ENCODE peak calls at places on chromosomes 13 and 19, in nine cellular contexts. One of them, this sample, is unnamed.

GRCh38 chr19:41957838-41958366 is 1.2 kb downstream of the RABAC1 start:
- DNase-seq in stomach: peak
- DNase-seq in HL-60: peak
- DNase-seq in GM23338: peak
- DNase-seq in SK-N-SH: peak
- DNase-seq in HCT116: peak
- DNase-seq in upper lobe of left lung: no peak
- DNase-seq in suprapubic skin: no peak
- DNase-seq in H1: peak
- DNase-seq in this sample: no peak

GRCh38 chr19:45147835-45148676 is 12.7 kb downstream of the NKPD1 start:
- DNase-seq in stomach: no peak
- DNase-seq in HL-60: no peak
- DNase-seq in GM23338: peak
- DNase-seq in SK-N-SH: no peak
- DNase-seq in HCT116: no peak
- DNase-seq in upper lobe of left lung: no peak
- DNase-seq in suprapubic skin: no peak
- DNase-seq in H1: peak
- DNase-seq in this sample: no peak

GRCh38 chr19:10226376-10227214 is 4.5 kb downstream of the S1PR2 start:
- DNase-seq in stomach: peak
- DNase-seq in HL-60: no peak
- DNase-seq in GM23338: no peak
- DNase-seq in SK-N-SH: peak
- DNase-seq in HCT116: no peak
- DNase-seq in upper lobe of left lung: peak
- DNase-seq in suprapubic skin: peak
- DNase-seq in H1: no peak
- DNase-seq in this sample: peak

GRCh38 chr13:36764957-36765356 is 54.1 kb upstream of the RFXAP start:
- DNase-seq in stomach: no peak
- DNase-seq in HL-60: no peak
- DNase-seq in GM23338: peak
- DNase-seq in SK-N-SH: no peak
- DNase-seq in HCT116: no peak
- DNase-seq in upper lobe of left lung: no peak
- DNase-seq in suprapubic skin: no peak
- DNase-seq in H1: no peak
- DNase-seq in this sample: no peak

GRCh38 chr19:30719991-30720329 is 347.8 kb downstream of the ZNF536 start:
- DNase-seq in stomach: no peak
- DNase-seq in HL-60: no peak
- DNase-seq in GM23338: peak
- DNase-seq in SK-N-SH: peak
- DNase-seq in HCT116: no peak
- DNase-seq in upper lobe of left lung: no peak
- DNase-seq in suprapubic skin: no peak
- DNase-seq in H1: peak
- DNase-seq in this sample: no peak

GRCh38 chr13:33918199-33918932 is 100.4 kb downstream of the RFC3 start:
- DNase-seq in stomach: no peak
- DNase-seq in HL-60: peak
- DNase-seq in GM23338: no peak
- DNase-seq in SK-N-SH: no peak
- DNase-seq in HCT116: no peak
- DNase-seq in upper lobe of left lung: no peak
- DNase-seq in suprapubic skin: peak
- DNase-seq in H1: no peak
- DNase-seq in this sample: no peak

GRCh38 chr13:68304287-68304893 is 1074.3 kb upstream of the PCDH9 start:
- DNase-seq in stomach: no peak
- DNase-seq in HL-60: no peak
- DNase-seq in GM23338: peak
- DNase-seq in SK-N-SH: peak
- DNase-seq in HCT116: peak
- DNase-seq in upper lobe of left lung: no peak
- DNase-seq in suprapubic skin: no peak
- DNase-seq in H1: no peak
- DNase-seq in this sample: no peak

GRCh38 chr19:16018801-16019551 is 57.3 kb upstream of the TPM4 start:
- DNase-seq in stomach: peak
- DNase-seq in HL-60: no peak
- DNase-seq in GM23338: no peak
- DNase-seq in SK-N-SH: peak
- DNase-seq in HCT116: no peak
- DNase-seq in upper lobe of left lung: peak
- DNase-seq in suprapubic skin: no peak
- DNase-seq in H1: no peak
- DNase-seq in this sample: no peak

GRCh38 chr13:31476266-31476665 is 263.1 kb upstream of the RXFP2 start:
- DNase-seq in stomach: no peak
- DNase-seq in HL-60: no peak
- DNase-seq in GM23338: peak
- DNase-seq in SK-N-SH: peak
- DNase-seq in HCT116: no peak
- DNase-seq in upper lobe of left lung: no peak
- DNase-seq in suprapubic skin: no peak
- DNase-seq in H1: no peak
- DNase-seq in this sample: no peak

DNA sequence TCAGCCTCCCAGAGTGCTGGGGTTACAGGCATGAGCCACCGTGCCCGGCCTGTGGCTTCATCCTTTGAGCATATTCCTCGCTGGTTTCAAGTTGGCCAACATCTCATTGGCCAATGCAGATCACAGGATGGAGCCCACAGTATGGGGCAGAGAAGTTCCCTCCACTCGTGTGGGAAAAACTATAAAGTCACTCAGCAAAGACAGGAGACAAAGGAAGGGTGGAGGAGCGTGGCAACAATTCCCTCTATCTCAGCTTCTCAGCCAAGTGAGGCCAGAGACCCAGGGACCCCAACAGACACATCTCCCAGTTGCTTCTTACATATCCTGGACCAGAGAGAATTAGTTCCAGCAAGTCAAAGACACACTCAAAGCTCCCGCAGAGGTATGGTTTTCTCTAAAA is 184.6 kb upstream of the SOX1 start:
- DNase-seq in stomach: no peak
- DNase-seq in HL-60: no peak
- DNase-seq in GM23338: no peak
- DNase-seq in SK-N-SH: no peak
- DNase-seq in HCT116: no peak
- DNase-seq in upper lobe of left lung: no peak
- DNase-seq in suprapubic skin: no peak
- DNase-seq in H1: no peak
- DNase-seq in this sample: peak
- TF ChIP-seq POLR2AphosphoS5 in stomach: no peak
- TF ChIP-seq POLR2AphosphoS5 in HL-60: no peak
- TF ChIP-seq POLR2AphosphoS5 in GM23338: no peak
- TF ChIP-seq POLR2AphosphoS5 in SK-N-SH: no peak
- TF ChIP-seq POLR2AphosphoS5 in HCT116: no peak
- TF ChIP-seq POLR2AphosphoS5 in upper lobe of left lung: no peak
- TF ChIP-seq POLR2AphosphoS5 in suprapubic skin: no peak
- TF ChIP-seq POLR2AphosphoS5 in H1: no peak
- TF ChIP-seq POLR2AphosphoS5 in this sample: no peak

GRCh38 chr19:662962-663681 is at the start of gene RNF126:
- DNase-seq in stomach: peak
- DNase-seq in HL-60: peak
- DNase-seq in GM23338: peak
- DNase-seq in SK-N-SH: peak
- DNase-seq in HCT116: peak
- DNase-seq in upper lobe of left lung: peak
- DNase-seq in suprapubic skin: peak
- DNase-seq in H1: peak
- DNase-seq in this sample: peak
- H3K27ac ChIP-seq in stomach: peak
- H3K27ac ChIP-seq in HL-60: peak
- H3K27ac ChIP-seq in GM23338: no peak
- H3K27ac ChIP-seq in SK-N-SH: peak
- H3K27ac ChIP-seq in HCT116: peak
- H3K27ac ChIP-seq in upper lobe of left lung: peak
- H3K27ac ChIP-seq in suprapubic skin: peak
- H3K27ac ChIP-seq in H1: peak
- H3K27ac ChIP-seq in this sample: peak

GRCh38 chr19:23788415-23788814 is 29.7 kb upstream of the ZNF681 start:
- DNase-seq in stomach: no peak
- DNase-seq in HL-60: no peak
- DNase-seq in GM23338: no peak
- DNase-seq in SK-N-SH: no peak
- DNase-seq in HCT116: no peak
- DNase-seq in upper lobe of left lung: no peak
- DNase-seq in suprapubic skin: no peak
- DNase-seq in H1: peak
- DNase-seq in this sample: no peak
- TF ChIP-seq POLR2AphosphoS5 in stomach: no peak
- TF ChIP-seq POLR2AphosphoS5 in HL-60: no peak
- TF ChIP-seq POLR2AphosphoS5 in GM23338: no peak
- TF ChIP-seq POLR2AphosphoS5 in SK-N-SH: no peak
- TF ChIP-seq POLR2AphosphoS5 in HCT116: no peak
- TF ChIP-seq POLR2AphosphoS5 in upper lobe of left lung: no peak
- TF ChIP-seq POLR2AphosphoS5 in suprapubic skin: no peak
- TF ChIP-seq POLR2AphosphoS5 in H1: no peak
- TF ChIP-seq POLR2AphosphoS5 in this sample: no peak

DNA sequence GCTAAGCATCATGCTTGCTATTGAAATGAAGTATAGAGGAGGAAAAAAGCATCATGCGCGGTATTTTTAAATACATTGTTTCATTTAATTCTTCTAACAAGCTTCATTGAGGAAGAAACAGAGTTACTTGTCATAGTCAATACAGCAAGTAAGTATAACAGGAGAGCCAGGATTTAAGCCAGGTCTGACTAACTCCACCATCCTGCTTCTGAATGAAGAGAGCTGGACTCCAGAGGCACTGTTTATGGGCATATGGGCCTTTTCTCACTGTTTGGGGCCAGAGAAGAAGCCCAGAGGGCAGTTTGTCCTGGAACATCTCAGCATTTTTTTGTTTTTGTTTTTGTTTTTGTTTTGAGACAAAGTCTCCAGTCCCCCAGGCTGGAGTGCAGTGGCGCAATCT is 7.9 kb downstream of the SAMD4B start:
- DNase-seq in stomach: no peak
- DNase-seq in HL-60: no peak
- DNase-seq in GM23338: no peak
- DNase-seq in SK-N-SH: no peak
- DNase-seq in HCT116: no peak
- DNase-seq in upper lobe of left lung: no peak
- DNase-seq in suprapubic skin: no peak
- DNase-seq in H1: no peak
- DNase-seq in this sample: no peak
- H3K27ac ChIP-seq in stomach: no peak
- H3K27ac ChIP-seq in HL-60: no peak
- H3K27ac ChIP-seq in GM23338: no peak
- H3K27ac ChIP-seq in SK-N-SH: no peak
- H3K27ac ChIP-seq in HCT116: no peak
- H3K27ac ChIP-seq in upper lobe of left lung: no peak
- H3K27ac ChIP-seq in suprapubic skin: peak
- H3K27ac ChIP-seq in H1: no peak
- H3K27ac ChIP-seq in this sample: no peak

DNA sequence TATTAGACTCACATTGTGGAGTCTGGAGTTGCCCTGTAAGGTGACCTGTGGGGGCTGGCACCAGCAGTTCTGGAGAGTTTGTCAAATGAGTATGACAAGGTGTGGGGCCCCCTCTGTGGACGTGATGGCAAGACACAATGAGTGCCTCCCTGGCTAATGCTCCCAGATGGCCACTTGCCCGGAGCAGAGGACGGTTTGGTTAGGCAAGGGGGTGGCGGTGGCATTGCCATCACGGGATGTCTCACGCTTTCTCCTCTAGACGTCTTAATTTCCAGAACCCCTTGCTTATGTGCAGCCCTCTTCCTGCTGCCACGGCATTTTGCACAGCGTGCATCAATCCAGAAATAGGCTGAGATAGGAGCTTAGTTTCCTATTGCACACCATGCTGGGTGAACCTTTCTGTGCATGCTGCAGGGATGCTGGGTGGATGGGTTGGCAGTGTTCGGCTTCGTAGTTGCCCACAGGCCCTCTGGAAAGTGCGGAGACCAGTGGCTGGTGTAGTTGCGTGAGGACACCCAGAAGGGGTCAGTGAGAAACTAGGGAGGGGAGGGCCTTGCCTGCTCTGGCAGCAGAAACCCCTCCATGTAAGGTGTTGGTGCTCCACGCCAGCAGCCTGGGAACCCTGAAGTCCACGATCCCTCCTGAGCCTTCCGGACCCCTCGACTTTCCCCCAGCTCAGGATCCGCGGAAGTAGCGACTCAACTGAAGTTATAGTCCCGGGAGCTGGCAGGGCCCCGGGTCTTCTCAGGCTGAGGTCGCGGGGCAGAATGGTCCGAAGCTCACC is 18.1 kb upstream of the LRP3 start:
- DNase-seq in stomach: no peak
- DNase-seq in HL-60: peak
- DNase-seq in GM23338: no peak
- DNase-seq in SK-N-SH: peak
- DNase-seq in HCT116: no peak
- DNase-seq in upper lobe of left lung: no peak
- DNase-seq in suprapubic skin: no peak
- DNase-seq in H1: peak
- DNase-seq in this sample: no peak
- TF ChIP-seq POLR2AphosphoS5 in stomach: no peak
- TF ChIP-seq POLR2AphosphoS5 in HL-60: peak
- TF ChIP-seq POLR2AphosphoS5 in GM23338: no peak
- TF ChIP-seq POLR2AphosphoS5 in SK-N-SH: no peak
- TF ChIP-seq POLR2AphosphoS5 in HCT116: no peak
- TF ChIP-seq POLR2AphosphoS5 in upper lobe of left lung: no peak
- TF ChIP-seq POLR2AphosphoS5 in suprapubic skin: no peak
- TF ChIP-seq POLR2AphosphoS5 in H1: no peak
- TF ChIP-seq POLR2AphosphoS5 in this sample: no peak